ENCODE peak calls at places on chromosomes 6 and 20, in seven cellular contexts. P is activated naive CD4-positive, alpha-beta T cell treated with Interleukin-2 at 50 U/mL for 16 hours; L is activated CD4-positive, CD25-positive, alpha-beta regulatory T cell; Z is T1000; C is non-pigmented ciliary epithelial cell; E is endothelial cell; X is brain microvascular endothelial cell. V is an unnamed sample.

GRCh38 chr6:36121752-36122494 is 8.4 kb upstream of the MAPK13 start:
- DNase-seq in P (no peak), L (no peak), Z (no peak), C (no peak), E (no peak), X (no peak), V (no peak)

GRCh38 chr6:134936927-134937326 is 13.0 kb downstream of the ALDH8A1 start:
- DNase-seq in P (no peak), L (no peak), Z (no peak), C (peak), E (no peak), X (no peak), V (no peak)

GRCh38 chr6:94376876-94377275 is 957.5 kb upstream of the EPHA7 start:
- DNase-seq in P (no peak), L (no peak), Z (no peak), C (no peak), E (no peak), X (no peak), V (no peak)

GRCh38 chr20:45282700-45283528 is 23.7 kb upstream of the RBPJL start:
- DNase-seq in P (no peak), L (no peak), Z (no peak), C (no peak), E (no peak), X (no peak), V (no peak)

GRCh38 chr20:7657569-7657968 is 282.7 kb downstream of the HAO1 start:
- DNase-seq in P (no peak), L (no peak), Z (no peak), C (no peak), E (no peak), X (no peak), V (no peak)

GRCh38 chr6:125974214-125974866 is 12.0 kb upstream of the TRMT11 start:
- DNase-seq in P (no peak), L (no peak), Z (no peak), C (no peak), E (no peak), X (no peak), V (no peak)

GRCh38 chr6:116847234-116847633 is 18.4 kb upstream of the GPRC6A start:
- DNase-seq in P (no peak), L (no peak), Z (no peak), C (peak), E (no peak), X (no peak), V (no peak)

GRCh38 chr6:93139408-93140081 is 279.8 kb downstream of the EPHA7 start:
- DNase-seq in P (no peak), L (no peak), Z (no peak), C (no peak), E (no peak), X (no peak), V (no peak)

GRCh38 chr20:10090588-10091166 is 55.9 kb downstream of the ANKEF1 start:
- DNase-seq in P (peak), L (no peak), Z (no peak), C (no peak), E (peak), X (peak), V (peak)

GRCh38 chr20:47785900-47786762 is 850 bp upstream of the SULF2 start:
- DNase-seq in P (no peak), L (no peak), Z (no peak), C (no peak), E (peak), X (peak), V (no peak)

GRCh38 chr6:44534291-44534690 is 146.8 kb downstream of the CDC5L start:
- DNase-seq in P (no peak), L (no peak), Z (no peak), C (no peak), E (no peak), X (no peak), V (no peak)

GRCh38 chr6:131029661-131030297 is 33.3 kb downstream of the EPB41L2 start:
- DNase-seq in P (no peak), L (no peak), Z (no peak), C (no peak), E (no peak), X (peak), V (no peak)